ENCODE peak calls at places on chromosomes 4 and X, in six cellular contexts. One of them, this sample, is unnamed.

GRCh38 chrX:52271212-52271611 is 86.5 kb downstream of the MAGED4 start:
- DNase-seq in heart left ventricle: no peak
- DNase-seq in PC-9: no peak
- DNase-seq in GM12865: peak
- DNase-seq in psoas muscle: no peak
- DNase-seq in GM13976: no peak
- DNase-seq in this sample: peak

GRCh38 chr4:184699941-184700340 is 34.0 kb downstream of the CENPU start:
- DNase-seq in heart left ventricle: no peak
- DNase-seq in PC-9: no peak
- DNase-seq in GM12865: no peak
- DNase-seq in psoas muscle: no peak
- DNase-seq in GM13976: no peak
- DNase-seq in this sample: no peak

GRCh38 chr4:153432971-153433752 is 33.0 kb upstream of the TMEM131L start:
- DNase-seq in heart left ventricle: peak
- DNase-seq in PC-9: peak
- DNase-seq in GM12865: peak
- DNase-seq in psoas muscle: peak
- DNase-seq in GM13976: peak
- DNase-seq in this sample: peak

GRCh38 chr4:14000091-14000814 is 372.7 kb upstream of the BOD1L1 start:
- DNase-seq in heart left ventricle: no peak
- DNase-seq in PC-9: no peak
- DNase-seq in GM12865: no peak
- DNase-seq in psoas muscle: no peak
- DNase-seq in GM13976: no peak
- DNase-seq in this sample: no peak

GRCh38 chrX:56026816-56027215 is 205.3 kb upstream of the KLF8 start:
- DNase-seq in heart left ventricle: no peak
- DNase-seq in PC-9: no peak
- DNase-seq in GM12865: no peak
- DNase-seq in psoas muscle: no peak
- DNase-seq in GM13976: no peak
- DNase-seq in this sample: no peak

GRCh38 chrX:39335447-39336235 is 534.4 kb downstream of the MID1IP1 start:
- DNase-seq in heart left ventricle: no peak
- DNase-seq in PC-9: no peak
- DNase-seq in GM12865: no peak
- DNase-seq in psoas muscle: no peak
- DNase-seq in GM13976: no peak
- DNase-seq in this sample: no peak

GRCh38 chr4:138217567-138217966 is 24.6 kb downstream of the SLC7A11 start:
- DNase-seq in heart left ventricle: no peak
- DNase-seq in PC-9: no peak
- DNase-seq in GM12865: no peak
- DNase-seq in psoas muscle: no peak
- DNase-seq in GM13976: no peak
- DNase-seq in this sample: no peak

GRCh38 chrX:110852180-110852579 is 56.6 kb upstream of the CHRDL1 start:
- DNase-seq in heart left ventricle: no peak
- DNase-seq in PC-9: no peak
- DNase-seq in GM12865: peak
- DNase-seq in psoas muscle: no peak
- DNase-seq in GM13976: peak
- DNase-seq in this sample: peak

GRCh38 chr4:94461506-94461905 is 9.8 kb downstream of the PDLIM5 start:
- DNase-seq in heart left ventricle: no peak
- DNase-seq in PC-9: no peak
- DNase-seq in GM12865: no peak
- DNase-seq in psoas muscle: no peak
- DNase-seq in GM13976: no peak
- DNase-seq in this sample: no peak

GRCh38 chr4:108426493-108426892 is 193.9 kb upstream of the RPL34 start:
- DNase-seq in heart left ventricle: no peak
- DNase-seq in PC-9: no peak
- DNase-seq in GM12865: no peak
- DNase-seq in psoas muscle: no peak
- DNase-seq in GM13976: no peak
- DNase-seq in this sample: peak

GRCh38 chr4:153223935-153224334 is 19.7 kb downstream of the TRIM2 start:
- DNase-seq in heart left ventricle: peak
- DNase-seq in PC-9: peak
- DNase-seq in GM12865: no peak
- DNase-seq in psoas muscle: no peak
- DNase-seq in GM13976: no peak
- DNase-seq in this sample: peak

GRCh38 chr4:106494066-106494465 is 125.5 kb upstream of the GIMD1 start:
- DNase-seq in heart left ventricle: no peak
- DNase-seq in PC-9: no peak
- DNase-seq in GM12865: no peak
- DNase-seq in psoas muscle: no peak
- DNase-seq in GM13976: no peak
- DNase-seq in this sample: peak

GRCh38 chrX:110665636-110666035 is 130.0 kb downstream of the CHRDL1 start:
- DNase-seq in heart left ventricle: peak
- DNase-seq in PC-9: no peak
- DNase-seq in GM12865: peak
- DNase-seq in psoas muscle: no peak
- DNase-seq in GM13976: no peak
- DNase-seq in this sample: peak

GRCh38 chrX:72727846-72728245 is 13.7 kb upstream of the PHKA1 start:
- DNase-seq in heart left ventricle: no peak
- DNase-seq in PC-9: no peak
- DNase-seq in GM12865: no peak
- DNase-seq in psoas muscle: no peak
- DNase-seq in GM13976: no peak
- DNase-seq in this sample: no peak

GRCh38 chr4:138560448-138560847 is 318.3 kb upstream of the SLC7A11 start:
- DNase-seq in heart left ventricle: no peak
- DNase-seq in PC-9: no peak
- DNase-seq in GM12865: no peak
- DNase-seq in psoas muscle: no peak
- DNase-seq in GM13976: no peak
- DNase-seq in this sample: no peak

GRCh38 chr4:141807073-141807472 is 170.7 kb downstream of the IL15 start:
- DNase-seq in heart left ventricle: no peak
- DNase-seq in PC-9: no peak
- DNase-seq in GM12865: no peak
- DNase-seq in psoas muscle: no peak
- DNase-seq in GM13976: no peak
- DNase-seq in this sample: peak

GRCh38 chr4:100177126-100177525 is 13.1 kb downstream of the DDIT4L start:
- DNase-seq in heart left ventricle: no peak
- DNase-seq in PC-9: no peak
- DNase-seq in GM12865: no peak
- DNase-seq in psoas muscle: no peak
- DNase-seq in GM13976: no peak
- DNase-seq in this sample: no peak

GRCh38 chrX:70301716-70302115 is 11.8 kb downstream of the KIF4A start:
- DNase-seq in heart left ventricle: no peak
- DNase-seq in PC-9: no peak
- DNase-seq in GM12865: no peak
- DNase-seq in psoas muscle: no peak
- DNase-seq in GM13976: no peak
- DNase-seq in this sample: peak

GRCh38 chr4:14871676-14872430 is 130.4 kb upstream of the CPEB2 start:
- DNase-seq in heart left ventricle: no peak
- DNase-seq in PC-9: peak
- DNase-seq in GM12865: peak
- DNase-seq in psoas muscle: no peak
- DNase-seq in GM13976: no peak
- DNase-seq in this sample: peak

GRCh38 chr4:48985602-48985975 is 486 bp upstream of the CWH43 start:
- DNase-seq in heart left ventricle: no peak
- DNase-seq in PC-9: no peak
- DNase-seq in GM12865: no peak
- DNase-seq in psoas muscle: no peak
- DNase-seq in GM13976: no peak
- DNase-seq in this sample: no peak

GRCh38 chrX:152897216-152898144 is at the start of gene ZNF185:
- DNase-seq in heart left ventricle: no peak
- DNase-seq in PC-9: peak
- DNase-seq in GM12865: no peak
- DNase-seq in psoas muscle: no peak
- DNase-seq in GM13976: no peak
- DNase-seq in this sample: no peak

GRCh38 chr4:75512336-75513211 is 1.6 kb downstream of the RCHY1 start:
- DNase-seq in heart left ventricle: no peak
- DNase-seq in PC-9: no peak
- DNase-seq in GM12865: peak
- DNase-seq in psoas muscle: no peak
- DNase-seq in GM13976: no peak
- DNase-seq in this sample: peak

GRCh38 chrX:150506486-150506885 is 61.9 kb upstream of the MTM1 start:
- DNase-seq in heart left ventricle: no peak
- DNase-seq in PC-9: no peak
- DNase-seq in GM12865: no peak
- DNase-seq in psoas muscle: no peak
- DNase-seq in GM13976: no peak
- DNase-seq in this sample: no peak

DNA sequence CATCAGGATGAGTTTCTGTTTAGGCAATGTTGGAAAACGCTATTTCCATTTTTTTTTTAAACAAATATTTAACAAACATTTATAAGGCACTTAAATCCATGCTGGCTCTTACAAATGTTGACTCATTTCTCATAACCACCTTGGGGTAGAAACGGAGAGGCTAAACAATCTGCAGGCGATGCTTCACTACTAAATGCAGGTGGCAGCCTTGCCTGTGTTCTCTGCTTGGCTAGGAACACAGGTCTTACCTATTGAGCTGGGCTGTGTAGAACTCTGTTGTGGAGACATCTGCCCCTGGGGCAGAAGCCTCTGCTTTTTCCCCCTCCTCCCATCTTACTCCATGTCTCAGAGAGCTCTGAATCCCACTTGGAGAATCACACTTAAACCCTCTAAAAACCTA is 1.4 kb upstream of the CXCL1 start:
- DNase-seq in heart left ventricle: no peak
- DNase-seq in PC-9: no peak
- DNase-seq in GM12865: peak
- DNase-seq in psoas muscle: no peak
- DNase-seq in GM13976: no peak
- DNase-seq in this sample: no peak
- TF ChIP-seq CTCF in heart left ventricle: no peak
- TF ChIP-seq CTCF in PC-9: no peak
- TF ChIP-seq CTCF in GM12865: no peak
- TF ChIP-seq CTCF in psoas muscle: no peak
- TF ChIP-seq CTCF in GM13976: no peak
- TF ChIP-seq CTCF in this sample: no peak

GRCh38 chr4:90189128-90189527 is 61.9 kb downstream of the CCSER1 start:
- DNase-seq in heart left ventricle: no peak
- DNase-seq in PC-9: no peak
- DNase-seq in GM12865: no peak
- DNase-seq in psoas muscle: no peak
- DNase-seq in GM13976: no peak
- DNase-seq in this sample: no peak

GRCh38 chr4:90184560-90184959 is 57.4 kb downstream of the CCSER1 start:
- DNase-seq in heart left ventricle: no peak
- DNase-seq in PC-9: peak
- DNase-seq in GM12865: no peak
- DNase-seq in psoas muscle: no peak
- DNase-seq in GM13976: no peak
- DNase-seq in this sample: no peak

GRCh38 chr4:90185416-90185815 is 58.2 kb downstream of the CCSER1 start:
- DNase-seq in heart left ventricle: no peak
- DNase-seq in PC-9: no peak
- DNase-seq in GM12865: no peak
- DNase-seq in psoas muscle: no peak
- DNase-seq in GM13976: no peak
- DNase-seq in this sample: no peak

GRCh38 chr4:90187148-90187884 is 60.1 kb downstream of the CCSER1 start:
- DNase-seq in heart left ventricle: no peak
- DNase-seq in PC-9: no peak
- DNase-seq in GM12865: peak
- DNase-seq in psoas muscle: no peak
- DNase-seq in GM13976: no peak
- DNase-seq in this sample: no peak

GRCh38 chr4:90186229-90186628 is 59.0 kb downstream of the CCSER1 start:
- DNase-seq in heart left ventricle: no peak
- DNase-seq in PC-9: no peak
- DNase-seq in GM12865: no peak
- DNase-seq in psoas muscle: no peak
- DNase-seq in GM13976: no peak
- DNase-seq in this sample: no peak
- TF ChIP-seq CTCF in heart left ventricle: no peak
- TF ChIP-seq CTCF in PC-9: no peak
- TF ChIP-seq CTCF in GM12865: no peak
- TF ChIP-seq CTCF in psoas muscle: no peak
- TF ChIP-seq CTCF in GM13976: no peak
- TF ChIP-seq CTCF in this sample: no peak

GRCh38 chr4:80184791-80185756 is 12.2 kb upstream of the PRDM8 start:
- DNase-seq in heart left ventricle: no peak
- DNase-seq in PC-9: no peak
- DNase-seq in GM12865: no peak
- DNase-seq in psoas muscle: no peak
- DNase-seq in GM13976: no peak
- DNase-seq in this sample: peak

GRCh38 chr4:80183196-80184052 is 13.9 kb upstream of the PRDM8 start:
- DNase-seq in heart left ventricle: no peak
- DNase-seq in PC-9: no peak
- DNase-seq in GM12865: no peak
- DNase-seq in psoas muscle: peak
- DNase-seq in GM13976: no peak
- DNase-seq in this sample: peak

GRCh38 chr4:80182237-80182866 is 15.0 kb upstream of the PRDM8 start:
- DNase-seq in heart left ventricle: no peak
- DNase-seq in PC-9: no peak
- DNase-seq in GM12865: no peak
- DNase-seq in psoas muscle: no peak
- DNase-seq in GM13976: no peak
- DNase-seq in this sample: no peak

GRCh38 chr4:80185787-80186548 is 11.3 kb upstream of the PRDM8 start:
- DNase-seq in heart left ventricle: no peak
- DNase-seq in PC-9: no peak
- DNase-seq in GM12865: no peak
- DNase-seq in psoas muscle: no peak
- DNase-seq in GM13976: no peak
- DNase-seq in this sample: no peak

GRCh38 chr4:80184053-80184790 is 13.1 kb upstream of the PRDM8 start:
- DNase-seq in heart left ventricle: peak
- DNase-seq in PC-9: no peak
- DNase-seq in GM12865: peak
- DNase-seq in psoas muscle: peak
- DNase-seq in GM13976: peak
- DNase-seq in this sample: peak
- TF ChIP-seq CTCF in heart left ventricle: peak
- TF ChIP-seq CTCF in PC-9: peak
- TF ChIP-seq CTCF in GM12865: peak
- TF ChIP-seq CTCF in psoas muscle: peak
- TF ChIP-seq CTCF in GM13976: peak
- TF ChIP-seq CTCF in this sample: no peak

DNA sequence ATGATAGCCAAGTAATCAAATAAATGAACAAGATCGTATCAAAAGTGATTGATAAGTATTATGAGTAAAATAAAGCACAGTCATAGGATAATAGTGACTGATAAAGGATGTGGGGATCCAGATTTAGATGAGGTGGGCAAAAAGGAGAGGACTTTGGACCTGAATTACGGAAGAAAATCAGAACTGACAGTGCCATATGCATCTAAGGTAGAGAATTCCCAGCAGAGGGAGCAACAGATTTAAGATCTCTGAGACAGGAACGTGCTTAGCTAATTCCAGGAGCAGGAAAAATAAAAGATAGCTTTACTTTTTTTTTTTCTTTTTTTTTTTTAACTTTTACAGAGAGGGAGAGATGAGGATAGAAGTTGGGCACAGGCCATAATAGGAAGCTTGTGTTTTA is 189.9 kb downstream of the NWD2 start:
- DNase-seq in heart left ventricle: no peak
- DNase-seq in PC-9: no peak
- DNase-seq in GM12865: no peak
- DNase-seq in psoas muscle: no peak
- DNase-seq in GM13976: no peak
- DNase-seq in this sample: peak
- TF ChIP-seq CTCF in heart left ventricle: no peak
- TF ChIP-seq CTCF in PC-9: peak
- TF ChIP-seq CTCF in GM12865: no peak
- TF ChIP-seq CTCF in psoas muscle: no peak
- TF ChIP-seq CTCF in GM13976: no peak
- TF ChIP-seq CTCF in this sample: no peak

This sample was measured in fibroblast of mammary gland.